ENCODE peak calls at places on chromosomes 4 and X, in four cellular contexts. W, U, E and S are unnamed samples.

GRCh38 chr4:38717604-38718003 is 53.6 kb downstream of the KLF3 start:
- DNase-seq in W (no peak), U (no peak), E (no peak), S (no peak)

GRCh38 chrX:152635941-152636340 is 1.8 kb upstream of the GABRQ start:
- DNase-seq in W (no peak), U (no peak), E (peak; percentile 82), S (no peak)

GRCh38 chrX:39821011-39821708 is 276.6 kb downstream of the BCOR start:
- DNase-seq in W (no peak), U (no peak), E (no peak), S (no peak)

GRCh38 chr4:39045791-39046221 is 13.6 kb upstream of the TMEM156 start:
- DNase-seq in W (peak; percentile 20), U (no peak), E (no peak), S (peak; percentile 20)

GRCh38 chr4:36064147-36064546 is 180.2 kb downstream of the ARAP2 start:
- DNase-seq in W (no peak), U (no peak), E (no peak), S (no peak)

GRCh38 chrX:14591976-14592375 is 62.6 kb downstream of the GLRA2 start:
- DNase-seq in W (no peak), U (no peak), E (no peak), S (no peak)

GRCh38 chr4:175412744-175413143 is 399.3 kb downstream of the GPM6A start:
- DNase-seq in W (no peak), U (no peak), E (no peak), S (no peak)

GRCh38 chr4:85509882-85510631 is 35.1 kb downstream of the ARHGAP24 start:
- DNase-seq in W (no peak), U (no peak), E (no peak), S (no peak)

GRCh38 chr4:112381996-112382692 is 85.0 kb downstream of the ALPK1 start:
- DNase-seq in W (no peak), U (no peak), E (no peak), S (no peak)

GRCh38 chrX:57528670-57529255 is 63.0 kb upstream of the ZXDB start:
- DNase-seq in W (no peak), U (no peak), E (peak; percentile 58), S (no peak)

GRCh38 chrX:9352243-9352642 is 112.6 kb upstream of the TBL1X start:
- DNase-seq in W (no peak), U (no peak), E (no peak), S (no peak)

GRCh38 chrX:4043951-4044350 is 330.5 kb upstream of the PRKX start:
- DNase-seq in W (no peak), U (no peak), E (no peak), S (no peak)

GRCh38 chrX:53440631-53441517 is 6.7 kb upstream of the HSD17B10 start:
- DNase-seq in W (no peak), U (no peak), E (peak; percentile 57), S (no peak)

GRCh38 chr4:48037117-48037462 is 20.5 kb downstream of the NIPAL1 start:
- DNase-seq in W (no peak), U (no peak), E (no peak), S (no peak)

GRCh38 chrX:17525762-17526555 is 151.0 kb downstream of the NHS start:
- DNase-seq in W (no peak), U (no peak), E (no peak), S (no peak)

GRCh38 chrX:26914232-26914631 is 548.9 kb downstream of the PPP4R3C start:
- DNase-seq in W (no peak), U (no peak), E (no peak), S (no peak)

GRCh38 chr4:55733874-55734437 is 85.6 kb upstream of the EXOC1L start:
- DNase-seq in W (no peak), U (no peak), E (peak; percentile 97), S (no peak)

GRCh38 chrX:48972214-48973164 is 845 bp upstream of the KCND1 start:
- DNase-seq in W (no peak), U (peak; percentile 30), E (peak; percentile 41), S (no peak)

GRCh38 chr4:6106156-6106555 is 87.9 kb upstream of the C4orf50 start:
- DNase-seq in W (no peak), U (no peak), E (no peak), S (no peak)

GRCh38 chr4:60656171-60656570 is 544.0 kb upstream of the ADGRL3 start:
- DNase-seq in W (no peak), U (no peak), E (no peak), S (no peak)

GRCh38 chrX:106246511-106246910 is 78.4 kb downstream of the PWWP3B start:
- DNase-seq in W (no peak), U (no peak), E (no peak), S (no peak)

GRCh38 chr4:119038465-119038864 is 97.2 kb upstream of the MYOZ2 start:
- DNase-seq in W (no peak), U (no peak), E (no peak), S (no peak)

GRCh38 chr4:23978031-23978430 is 88.2 kb upstream of the PPARGC1A start:
- DNase-seq in W (no peak), U (no peak), E (no peak), S (no peak)

GRCh38 chr4:109921384-109921808 is 8.7 kb downstream of the EGF start:
- DNase-seq in W (no peak), U (no peak), E (peak; percentile 28), S (no peak)

GRCh38 chr4:127810551-127810950 is 28.4 kb downstream of the HSPA4L start:
- DNase-seq in W (no peak), U (no peak), E (no peak), S (no peak)

GRCh38 chr4:173332021-173332487 is 2.1 kb downstream of the HMGB2 start:
- DNase-seq in W (no peak), U (no peak), E (no peak), S (no peak)

GRCh38 chr4:8849266-8850073 is 22.2 kb downstream of the HMX1 start:
- DNase-seq in W (no peak), U (no peak), E (no peak), S (no peak)

GRCh38 chr4:64417974-64418373 is 8.7 kb upstream of the TECRL start:
- DNase-seq in W (no peak), U (no peak), E (peak; percentile 40), S (no peak)

GRCh38 chr4:90078440-90078839 is 48.8 kb upstream of the CCSER1 start:
- DNase-seq in W (no peak), U (no peak), E (no peak), S (no peak)